ENCODE peak calls at places on chromosomes 12 and 14, in four cellular contexts. One of them, this sample, is unnamed.
A peak's percentile ranks its signal among the peaks of the same experiment; 100 is the strongest.

GRCh38 chr12:121611306-121611705 is 15.0 kb upstream of the ORAI1 start:
- DNase-seq in SK-N-MC: no peak
- DNase-seq in RPMI7951: no peak
- DNase-seq in DMS53: no peak
- DNase-seq in this sample: no peak

GRCh38 chr12:132764231-132764630 is 2.6 kb upstream of the ANKLE2 start:
- DNase-seq in SK-N-MC: no peak
- DNase-seq in RPMI7951: no peak
- DNase-seq in DMS53: no peak
- DNase-seq in this sample: no peak

GRCh38 chr14:50122291-50122690 is 5.9 kb upstream of the VCPKMT start:
- DNase-seq in SK-N-MC: no peak
- DNase-seq in RPMI7951: no peak
- DNase-seq in DMS53: no peak
- DNase-seq in this sample: no peak

GRCh38 chr14:67551123-67551522 is 18.0 kb downstream of the PLEKHH1 start:
- DNase-seq in SK-N-MC: no peak
- DNase-seq in RPMI7951: no peak
- DNase-seq in DMS53: no peak
- DNase-seq in this sample: no peak

GRCh38 chr14:105908006-105908405 is 381.6 kb downstream of the TMEM121 start:
- DNase-seq in SK-N-MC: no peak
- DNase-seq in RPMI7951: no peak
- DNase-seq in DMS53: no peak
- DNase-seq in this sample: no peak

GRCh38 chr14:57390806-57391562 is 598 bp downstream of the NAA30 start:
- DNase-seq in SK-N-MC: no peak
- DNase-seq in RPMI7951: peak; percentile 32
- DNase-seq in DMS53: peak; percentile 72
- DNase-seq in this sample: no peak

GRCh38 chr12:93094988-93095737 is 166.1 kb upstream of the EEA1 start:
- DNase-seq in SK-N-MC: no peak
- DNase-seq in RPMI7951: no peak
- DNase-seq in DMS53: peak; percentile 66
- DNase-seq in this sample: no peak

GRCh38 chr14:70555890-70556289 is 21.1 kb upstream of the ADAM20 start:
- DNase-seq in SK-N-MC: no peak
- DNase-seq in RPMI7951: peak; percentile 34
- DNase-seq in DMS53: peak; percentile 59
- DNase-seq in this sample: no peak

GRCh38 chr12:106205208-106206069 is 42.4 kb downstream of the CKAP4 start:
- DNase-seq in SK-N-MC: no peak
- DNase-seq in RPMI7951: peak; percentile 59
- DNase-seq in DMS53: peak; percentile 78
- DNase-seq in this sample: peak; percentile 11

GRCh38 chr14:46290706-46291105 is 360.9 kb downstream of the RPL10L start:
- DNase-seq in SK-N-MC: no peak
- DNase-seq in RPMI7951: no peak
- DNase-seq in DMS53: peak; percentile 27
- DNase-seq in this sample: no peak

GRCh38 chr14:77554207-77554606 is 55.6 kb upstream of the ISM2 start:
- DNase-seq in SK-N-MC: no peak
- DNase-seq in RPMI7951: no peak
- DNase-seq in DMS53: no peak
- DNase-seq in this sample: no peak

GRCh38 chr14:86013663-86014062 is 483.7 kb downstream of the FLRT2 start:
- DNase-seq in SK-N-MC: no peak
- DNase-seq in RPMI7951: no peak
- DNase-seq in DMS53: peak; percentile 58
- DNase-seq in this sample: no peak

GRCh38 chr14:101501858-101502615 is 59.3 kb upstream of the DIO3 start:
- DNase-seq in SK-N-MC: no peak
- DNase-seq in RPMI7951: no peak
- DNase-seq in DMS53: no peak
- DNase-seq in this sample: no peak

GRCh38 chr12:32947203-32947795 is 50.7 kb upstream of the PKP2 start:
- DNase-seq in SK-N-MC: peak; percentile 35
- DNase-seq in RPMI7951: peak; percentile 13
- DNase-seq in DMS53: peak; percentile 58
- DNase-seq in this sample: no peak

GRCh38 chr12:13179159-13180074 is 17.1 kb upstream of the EMP1 start:
- DNase-seq in SK-N-MC: peak; percentile 68
- DNase-seq in RPMI7951: peak; percentile 72
- DNase-seq in DMS53: peak; percentile 97
- DNase-seq in this sample: no peak

This sample was measured in HS-27A.